ENCODE peak calls at places on chromosomes 3 and 15, in five cellular contexts. D is ovary, C is tibial nerve, M is PC-9, N is psoas muscle. X is an unnamed sample.

GRCh38 chr15:39061952-39062464 is 497.4 kb upstream of the RASGRP1 start:
- DNase-seq in D (no peak), C (no peak), M (no peak), N (no peak), X (no peak)

GRCh38 chr15:85095566-85095965 is 113.9 kb downstream of the PDE8A start:
- DNase-seq in N (no peak), C (no peak), M (no peak), D (no peak), X (no peak)

GRCh38 chr3:192830279-192831110 is 87.2 kb downstream of the MB21D2 start:
- DNase-seq in D (no peak), C (no peak), M (no peak), N (no peak), X (no peak)

GRCh38 chr3:196837819-196838420 is 29.8 kb upstream of the SENP5 start:
- DNase-seq in C (peak), D (peak), M (peak), N (peak), X (peak)

GRCh38 chr3:44883999-44884431 is 9.6 kb downstream of the TGM4 start:
- DNase-seq in M (peak), C (no peak), N (no peak), D (no peak), X (no peak)

GRCh38 chr3:46714728-46715506 is 2.8 kb downstream of the PRSS50 start:
- DNase-seq in N (no peak), D (no peak), C (no peak), M (no peak), X (no peak)

GRCh38 chr15:67573194-67573593 is 30.7 kb downstream of the MAP2K5 start:
- DNase-seq in M (no peak), D (no peak), N (no peak), C (no peak), X (no peak)

GRCh38 chr15:92091155-92091734 is 237.7 kb downstream of the SLCO3A1 start:
- DNase-seq in M (no peak), N (no peak), C (peak), D (no peak), X (peak)

GRCh38 chr3:172343117-172343516 is 105.1 kb downstream of the GHSR start:
- DNase-seq in M (no peak), D (no peak), C (no peak), N (no peak), X (no peak)

GRCh38 chr15:57684491-57685184 is 21.9 kb upstream of the POLR2M start:
- DNase-seq in M (no peak), C (no peak), N (no peak), D (peak), X (no peak)

GRCh38 chr3:106839576-106840280 is 537.5 kb upstream of the CCDC54 start:
- DNase-seq in M (no peak), N (no peak), D (no peak), C (no peak), X (peak)

GRCh38 chr3:173583496-173583895 is 186.0 kb downstream of the NLGN1 start:
- DNase-seq in D (no peak), M (no peak), N (no peak), C (no peak), X (no peak)

GRCh38 chr3:149085828-149086231 is 503 bp downstream of the HLTF start:
- DNase-seq in D (no peak), N (no peak), C (peak), M (no peak), X (peak)

GRCh38 chr3:177615015-177615414 is 417.7 kb upstream of the TBL1XR1 start:
- DNase-seq in N (peak), C (peak), D (peak), M (peak), X (no peak)

GRCh38 chr3:111045564-111045963 is 26.1 kb upstream of the NECTIN3 start:
- DNase-seq in M (no peak), N (no peak), C (no peak), D (no peak), X (no peak)

DNA sequence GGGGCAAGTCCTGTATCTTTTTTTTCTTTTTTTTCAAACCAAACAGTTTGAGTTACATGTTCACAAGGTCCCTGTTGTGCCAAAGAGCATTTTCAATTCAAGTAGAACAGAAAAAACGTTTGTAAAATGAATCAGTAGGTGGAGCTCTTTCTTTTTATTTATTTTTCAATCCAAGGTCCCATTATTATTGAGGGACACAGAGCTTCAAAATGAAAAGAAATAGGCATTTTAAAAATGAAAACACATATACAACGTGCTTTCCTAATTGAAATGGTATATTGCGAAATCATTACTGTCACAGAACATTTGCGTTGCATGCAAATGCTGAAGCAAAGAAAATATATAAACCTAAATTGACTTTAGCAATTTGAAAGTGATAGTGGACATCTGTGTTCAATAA is 711.0 kb downstream of the MECOM start:
- DNase-seq in M (peak), N (no peak), C (no peak), D (no peak), X (no peak)
- TF ChIP-seq CTCF in M (peak), N (no peak), C (no peak), D (no peak), X (peak)

GRCh38 chr3:4586381-4586780 is 93.2 kb downstream of the ITPR1 start:
- DNase-seq in C (no peak), N (no peak), M (no peak), D (no peak), X (no peak)

GRCh38 chr3:4583441-4583840 is 90.3 kb downstream of the ITPR1 start:
- DNase-seq in N (no peak), C (peak), D (peak), M (no peak), X (no peak)

GRCh38 chr3:4582634-4583033 is 89.5 kb downstream of the ITPR1 start:
- DNase-seq in N (no peak), D (no peak), M (no peak), C (no peak), X (no peak)

GRCh38 chr3:4587061-4587837 is 94.1 kb downstream of the ITPR1 start:
- DNase-seq in D (no peak), C (no peak), M (no peak), N (no peak), X (no peak)

GRCh38 chr3:4584537-4585249 is 91.5 kb downstream of the ITPR1 start:
- DNase-seq in D (peak), N (no peak), M (no peak), C (no peak), X (no peak)
- H3K4me3 ChIP-seq in D (peak), N (peak), M (no peak), C (peak), X (no peak)

GRCh38 chr3:143971367-143972154 is at the start of gene DIPK2A:
- DNase-seq in M (peak), C (peak), N (peak), D (peak), X (peak)

GRCh38 chr3:143972155-143972494 is 502 bp downstream of the DIPK2A start:
- DNase-seq in N (no peak), D (no peak), M (no peak), C (peak), X (no peak)

GRCh38 chr3:143974181-143974876 is 2.7 kb downstream of the DIPK2A start:
- DNase-seq in N (no peak), M (no peak), C (no peak), D (no peak), X (no peak)

GRCh38 chr3:143973352-143974021 is 1.9 kb downstream of the DIPK2A start:
- DNase-seq in C (peak), N (no peak), M (no peak), D (peak), X (no peak)

DNA sequence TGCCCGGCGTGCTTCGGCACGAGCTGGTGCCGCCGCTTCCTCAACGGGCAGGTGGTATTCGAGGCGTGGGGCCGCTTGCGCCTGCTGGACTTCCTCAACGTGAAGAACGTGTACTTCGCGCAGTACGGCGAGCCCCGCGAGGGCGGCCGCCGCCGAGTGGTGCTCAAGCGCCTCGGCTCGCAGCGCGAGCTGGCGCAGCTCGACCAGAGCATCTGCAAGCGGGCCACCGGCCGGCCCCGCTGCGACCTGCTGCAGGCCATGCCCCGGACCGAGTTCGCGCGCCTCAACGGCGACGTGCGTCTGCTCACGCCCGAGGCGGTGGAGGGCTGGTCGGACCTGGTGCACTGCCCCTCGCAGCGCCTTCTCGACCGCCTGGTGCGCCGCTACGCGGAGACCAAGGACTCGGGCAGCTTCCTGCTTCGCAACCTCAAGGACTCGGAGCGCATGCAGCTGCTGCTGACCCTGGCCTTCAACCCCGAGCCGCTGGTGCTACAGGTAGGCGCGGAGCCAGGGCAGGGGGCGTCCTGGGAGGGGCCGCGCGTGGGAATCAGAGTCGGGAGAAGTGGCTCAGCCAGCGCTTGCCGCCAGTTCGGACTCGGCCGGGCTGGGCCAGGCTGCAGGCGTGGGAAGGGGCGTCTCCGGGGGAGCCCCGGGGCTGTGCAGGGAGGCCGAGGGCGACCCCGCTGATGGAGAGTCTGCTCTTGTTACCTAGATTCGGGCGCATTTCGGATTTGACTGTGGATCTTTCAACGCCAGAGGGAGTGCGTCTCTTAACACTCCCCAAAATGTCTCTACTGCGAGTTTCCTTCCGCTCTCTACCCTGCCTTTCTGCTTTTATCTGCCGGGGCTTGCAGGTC is 1.1 kb downstream of the DIPK2A start:
- DNase-seq in N (peak), C (peak), D (peak), M (peak), X (peak)
- TF ChIP-seq CTCF in N (peak), C (peak), D (no peak), M (peak), X (peak)

GRCh38 chr3:9627901-9628633 is 21.2 kb upstream of the MTMR14 start:
- DNase-seq in M (no peak), N (no peak), C (no peak), D (no peak), X (no peak)
- H3K4me3 ChIP-seq in M (no peak), N (no peak), C (no peak), D (no peak), X (no peak)

DNA sequence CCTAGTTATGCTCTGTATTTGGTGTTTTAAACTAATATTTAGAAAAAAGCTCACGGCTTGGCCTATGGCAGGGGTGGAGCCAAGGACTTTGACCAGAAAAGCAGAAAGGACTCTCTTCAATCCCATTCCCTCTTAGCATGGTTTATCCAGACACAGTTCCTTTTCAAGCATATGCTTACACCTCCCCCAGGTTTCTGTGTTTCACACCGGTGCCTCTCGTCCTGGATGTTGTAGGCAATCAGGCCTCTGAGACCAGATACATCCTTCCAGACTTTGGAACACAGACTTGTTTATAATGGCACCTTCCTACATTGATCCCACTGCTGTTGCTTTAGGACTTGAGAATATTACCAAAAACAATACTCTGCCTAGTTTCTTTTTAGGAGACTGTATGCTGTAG is 440.5 kb upstream of the ARPP21 start:
- DNase-seq in M (no peak), N (no peak), C (no peak), D (no peak), X (no peak)
- TF ChIP-seq CTCF in M (no peak), N (no peak), C (no peak), D (no peak), X (no peak)

X was measured in LNCaP clone FGC.